ENCODE peak calls at places on chromosome 1, in five cellular contexts. X is COR-L47; M is activated CD8-positive, alpha-beta T cell treated with anti-CD3 and anti-CD28 coated beads for 36 hours; Y is heart left ventricle; Z is HTR-8/SVneo. L is an unnamed sample.

GRCh38 chr1:41537257-41537656 is 52.8 kb upstream of the EDN2 start:
- DNase-seq in X (no peak), M (no peak), Y (no peak), Z (no peak), L (peak)

GRCh38 chr1:119743776-119744597 is 24.7 kb downstream of the HMGCS2 start:
- DNase-seq in X (peak), M (peak), Y (peak), Z (peak), L (no peak)

GRCh38 chr1:18751425-18751824 is 108.0 kb downstream of the TAS1R2 start:
- DNase-seq in X (no peak), M (no peak), Y (no peak), Z (no peak), L (no peak)

GRCh38 chr1:227190321-227190720 is 128.0 kb downstream of the CDC42BPA start:
- DNase-seq in X (no peak), M (no peak), Y (no peak), Z (no peak), L (no peak)

GRCh38 chr1:213070399-213070798 is 19.4 kb downstream of the RPS6KC1 start:
- DNase-seq in X (no peak), M (peak), Y (no peak), Z (peak), L (no peak)

GRCh38 chr1:97759078-97759477 is 161.8 kb downstream of the DPYD start:
- DNase-seq in X (no peak), M (no peak), Y (no peak), Z (no peak), L (no peak)

GRCh38 chr1:240739754-240740153 is 127.8 kb upstream of the GREM2 start:
- DNase-seq in X (no peak), M (no peak), Y (no peak), Z (no peak), L (no peak)

GRCh38 chr1:67560580-67561285 is 124.3 kb upstream of the GADD45A start:
- DNase-seq in X (no peak), M (no peak), Y (no peak), Z (no peak), L (no peak)

GRCh38 chr1:71509051-71509595 is 428.3 kb upstream of the ZRANB2 start:
- DNase-seq in X (no peak), M (no peak), Y (no peak), Z (no peak), L (no peak)

GRCh38 chr1:174789399-174789798 is 210.3 kb upstream of the CACYBP start:
- DNase-seq in X (no peak), M (peak), Y (no peak), Z (no peak), L (no peak)

GRCh38 chr1:24107462-24108225 is 4.3 kb downstream of the MYOM3 start:
- DNase-seq in X (no peak), M (no peak), Y (no peak), Z (no peak), L (no peak)

GRCh38 chr1:116131866-116132605 is 20.8 kb downstream of the MAB21L3 start:
- DNase-seq in X (no peak), M (no peak), Y (no peak), Z (no peak), L (no peak)

GRCh38 chr1:64199154-64199553 is 4.3 kb upstream of the UBE2U start:
- DNase-seq in X (no peak), M (no peak), Y (no peak), Z (no peak), L (no peak)

GRCh38 chr1:67367370-67368345 is 60.0 kb downstream of the IL12RB2 start:
- DNase-seq in X (peak), M (no peak), Y (peak), Z (no peak), L (no peak)

GRCh38 chr1:58779837-58780585 is 3.8 kb downstream of the JUN start:
- DNase-seq in X (peak), M (no peak), Y (peak), Z (no peak), L (no peak)

GRCh38 chr1:146020058-146020738 is 1.3 kb downstream of the HJV start:
- DNase-seq in X (no peak), M (no peak), Y (no peak), Z (no peak), L (no peak)

GRCh38 chr1:215845224-215845902 is 278.3 kb downstream of the KCTD3 start:
- DNase-seq in X (no peak), M (no peak), Y (no peak), Z (peak), L (no peak)

GRCh38 chr1:12229835-12230548 is at the start of gene VPS13D:
- DNase-seq in X (peak), M (peak), Y (peak), Z (peak), L (peak)

GRCh38 chr1:87243573-87243972 is 85.1 kb upstream of the LMO4 start:
- DNase-seq in X (no peak), M (no peak), Y (no peak), Z (no peak), L (no peak)

GRCh38 chr1:45325816-45326506 is 734 bp upstream of the HPDL start:
- DNase-seq in X (no peak), M (no peak), Y (no peak), Z (no peak), L (no peak)

GRCh38 chr1:157090771-157091170 is 8.8 kb downstream of the ETV3L start:
- DNase-seq in X (no peak), M (no peak), Y (no peak), Z (no peak), L (no peak)

L was measured in chondrocyte.